ENCODE peak calls at places on chromosomes 11 and 22, in eight cellular contexts. A, B, Q, E, P, U, G and C are unnamed samples. For H3K9me3, the result is how much of the 10 kb centered on the place peaks cover.

GRCh38 chr11:30917859-30918478 is 331.8 kb upstream of the MPPED2 start:
- DNase-seq in A (peak), B (no peak), Q (no peak), E (peak), P (no peak), U (no peak), G (peak), C (peak)

GRCh38 chr22:43365715-43366440 is 22.7 kb upstream of the SCUBE1 start:
- DNase-seq in A (no peak), B (no peak), Q (no peak), E (no peak), P (no peak), U (no peak), G (no peak), C (no peak)

GRCh38 chr11:16587670-16588069 is 150.8 kb upstream of the C11orf58 start:
- DNase-seq in A (no peak), B (no peak), Q (no peak), E (no peak), P (no peak), U (peak), G (no peak), C (no peak)

GRCh38 chr11:71428861-71429435 is 19.2 kb downstream of the DHCR7 start:
- DNase-seq in A (no peak), B (no peak), Q (no peak), E (no peak), P (no peak), U (no peak), G (peak), C (no peak)

GRCh38 chr22:27327981-27328721 is 473.4 kb downstream of the MN1 start:
- DNase-seq in A (no peak), B (no peak), Q (no peak), E (no peak), P (no peak), U (no peak), G (no peak), C (no peak)

GRCh38 chr22:36280379-36280778 is 27.4 kb downstream of the APOL1 start:
- DNase-seq in A (no peak), B (no peak), Q (no peak), E (no peak), P (no peak), U (no peak), G (no peak), C (no peak)

GRCh38 chr11:10584071-10584501 is 15.6 kb upstream of the LYVE1 start:
- DNase-seq in A (no peak), B (no peak), Q (no peak), E (peak), P (no peak), U (no peak), G (peak), C (no peak)

GRCh38 chr22:42279425-42280020 is 9.1 kb upstream of the TCF20 start:
- DNase-seq in A (no peak), B (no peak), Q (no peak), E (no peak), P (no peak), U (no peak), G (no peak), C (no peak)

GRCh38 chr11:133957926-133958325 is 1.2 kb upstream of the IGSF9B start:
- DNase-seq in A (peak), B (no peak), Q (peak), E (no peak), P (no peak), U (no peak), G (peak), C (no peak)

GRCh38 chr11:121907379-121907778 is 208.6 kb downstream of the BLID start:
- DNase-seq in A (no peak), B (no peak), Q (no peak), E (no peak), P (no peak), U (no peak), G (no peak), C (no peak)

GRCh38 chr22:39686178-39686620 is 115.6 kb downstream of the CACNA1I start:
- DNase-seq in A (no peak), B (no peak), Q (no peak), E (no peak), P (no peak), U (no peak), G (no peak), C (no peak)

GRCh38 chr11:61792310-61793083 is at the start of the genes FEN1 and TMEM258:
- DNase-seq in A (peak), B (peak), Q (peak), E (peak), P (peak), U (peak), G (peak), C (peak)

GRCh38 chr11:114287154-114287553 is 9.0 kb upstream of the NNMT start:
- DNase-seq in A (no peak), B (no peak), Q (no peak), E (no peak), P (no peak), U (no peak), G (no peak), C (no peak)

GRCh38 chr22:17087176-17088131 is 2.7 kb downstream of the IL17RA start:
- DNase-seq in A (peak), B (no peak), Q (peak), E (peak), P (no peak), U (no peak), G (peak), C (no peak)

GRCh38 chr11:11979487-11980117 is 28.8 kb downstream of the DKK3 start:
- DNase-seq in A (no peak), B (no peak), Q (no peak), E (peak), P (no peak), U (peak), G (peak), C (no peak)

GRCh38 chr11:111440416-111441205 is 61.5 kb upstream of the POU2AF1 start:
- DNase-seq in A (no peak), B (peak), Q (no peak), E (no peak), P (no peak), U (no peak), G (no peak), C (no peak)

GRCh38 chr11:107116358-107116757 is 98.1 kb upstream of the GUCY1A2 start:
- DNase-seq in A (no peak), B (no peak), Q (no peak), E (peak), P (no peak), U (no peak), G (peak), C (no peak)

GRCh38 chr11:133936551-133936950 is 20.2 kb downstream of the IGSF9B start:
- DNase-seq in A (no peak), B (no peak), Q (no peak), E (no peak), P (no peak), U (peak), G (no peak), C (no peak)

GRCh38 chr22:24807284-24807950 is 1.4 kb downstream of the SGSM1 start:
- DNase-seq in A (peak), B (no peak), Q (no peak), E (peak), P (no peak), U (no peak), G (peak), C (peak)

GRCh38 chr22:50674606-50675552 is 2.3 kb downstream of the SHANK3 start:
- DNase-seq in A (no peak), B (peak), Q (no peak), E (peak), P (no peak), U (no peak), G (peak), C (peak)

GRCh38 chr11:119742263-119742861 is 13.4 kb upstream of the NECTIN1 start:
- DNase-seq in A (peak), B (no peak), Q (no peak), E (peak), P (no peak), U (no peak), G (peak), C (peak)

GRCh38 chr11:121254756-121255155 is 37.8 kb upstream of the SC5D start:
- DNase-seq in A (no peak), B (no peak), Q (no peak), E (no peak), P (no peak), U (no peak), G (no peak), C (no peak)

GRCh38 chr11:60159284-60159683 is 23.6 kb downstream of the MS4A6A start:
- DNase-seq in A (no peak), B (no peak), Q (no peak), E (no peak), P (no peak), U (no peak), G (no peak), C (no peak)

GRCh38 chr22:50274311-50274710 is 4.1 kb upstream of the MAPK11 start:
- DNase-seq in A (peak), B (no peak), Q (peak), E (peak), P (no peak), U (peak), G (peak), C (peak)

GRCh38 chr11:13333456-13333957 is 55.9 kb downstream of the BMAL1 start:
- DNase-seq in A (peak), B (peak), Q (no peak), E (no peak), P (no peak), U (no peak), G (no peak), C (no peak)

GRCh38 chr11:85759915-85760314 is 51.0 kb downstream of the SYTL2 start:
- DNase-seq in A (no peak), B (no peak), Q (no peak), E (peak), P (no peak), U (no peak), G (peak), C (no peak)

GRCh38 chr11:85758480-85759039 is 52.4 kb downstream of the SYTL2 start:
- DNase-seq in A (no peak), B (no peak), Q (no peak), E (no peak), P (no peak), U (no peak), G (no peak), C (no peak)

GRCh38 chr11:85764796-85765195 is 46.1 kb downstream of the SYTL2 start:
- DNase-seq in A (no peak), B (no peak), Q (no peak), E (no peak), P (no peak), U (no peak), G (no peak), C (no peak)

GRCh38 chr11:85765835-85766234 is 45.1 kb downstream of the SYTL2 start:
- DNase-seq in A (no peak), B (no peak), Q (no peak), E (no peak), P (no peak), U (no peak), G (no peak), C (no peak)

DNA sequence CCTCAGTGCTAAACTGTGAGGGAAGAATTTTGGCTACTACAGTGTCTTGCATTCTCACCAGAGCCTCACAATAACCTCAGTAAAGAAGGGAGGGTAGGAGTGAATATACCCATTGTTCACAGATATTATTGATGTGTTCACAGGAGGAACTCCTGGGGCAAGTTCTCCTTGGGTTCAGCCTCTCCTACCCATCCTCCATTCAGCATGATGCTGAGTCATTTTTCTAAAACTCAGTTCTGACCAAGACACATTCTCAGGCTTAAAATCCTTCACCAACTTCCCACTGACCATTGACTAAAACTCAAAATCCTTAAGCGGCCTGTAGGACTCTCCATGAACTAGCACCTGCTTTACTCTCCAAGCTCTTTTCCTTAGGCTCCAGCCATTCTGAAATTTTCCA is 48.7 kb downstream of the SYTL2 start:
- DNase-seq in A (no peak), B (no peak), Q (no peak), E (no peak), P (no peak), U (no peak), G (no peak), C (no peak)
- H3K9me3 ChIP-seq in A (under half), B (under half), Q (under half), E (under half), P (under half), U (under half), G (under half), C (under half)

GRCh38 chr11:131370090-131370751 is at the start of gene NTM:
- DNase-seq in A (no peak), B (peak), Q (no peak), E (no peak), P (no peak), U (peak), G (peak), C (no peak)

GRCh38 chr11:131370901-131371790 is 731 bp downstream of the NTM start:
- DNase-seq in A (no peak), B (no peak), Q (no peak), E (no peak), P (no peak), U (no peak), G (no peak), C (no peak)

GRCh38 chr11:131372243-131372930 is 2.0 kb downstream of the NTM start:
- DNase-seq in A (no peak), B (no peak), Q (no peak), E (no peak), P (no peak), U (no peak), G (no peak), C (no peak)

GRCh38 chr11:131373326-131373725 is 2.9 kb downstream of the NTM start:
- DNase-seq in A (no peak), B (no peak), Q (no peak), E (no peak), P (no peak), U (no peak), G (no peak), C (no peak)

DNA sequence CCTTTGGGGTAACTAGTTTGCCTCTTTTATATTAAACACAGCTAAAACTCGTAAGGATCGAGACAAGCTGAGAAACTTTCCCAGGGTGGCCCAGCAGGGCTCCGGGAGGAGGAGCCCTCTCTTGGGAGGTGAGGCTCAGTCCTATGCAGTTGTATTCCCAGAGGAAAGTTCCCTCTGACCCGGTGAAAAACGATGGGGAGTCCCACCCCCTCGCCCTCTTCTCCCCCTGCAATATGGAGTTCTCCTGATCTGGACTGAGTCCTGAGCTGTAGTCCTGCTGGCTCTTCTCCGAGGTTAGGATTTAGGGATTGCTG is 1.3 kb downstream of the NTM start:
- DNase-seq in A (no peak), B (no peak), Q (no peak), E (no peak), P (no peak), U (no peak), G (no peak), C (no peak)
- H3K4me3 ChIP-seq in A (no peak), B (no peak), Q (no peak), E (no peak), P (peak), U (no peak), G (no peak), C (no peak)

DNA sequence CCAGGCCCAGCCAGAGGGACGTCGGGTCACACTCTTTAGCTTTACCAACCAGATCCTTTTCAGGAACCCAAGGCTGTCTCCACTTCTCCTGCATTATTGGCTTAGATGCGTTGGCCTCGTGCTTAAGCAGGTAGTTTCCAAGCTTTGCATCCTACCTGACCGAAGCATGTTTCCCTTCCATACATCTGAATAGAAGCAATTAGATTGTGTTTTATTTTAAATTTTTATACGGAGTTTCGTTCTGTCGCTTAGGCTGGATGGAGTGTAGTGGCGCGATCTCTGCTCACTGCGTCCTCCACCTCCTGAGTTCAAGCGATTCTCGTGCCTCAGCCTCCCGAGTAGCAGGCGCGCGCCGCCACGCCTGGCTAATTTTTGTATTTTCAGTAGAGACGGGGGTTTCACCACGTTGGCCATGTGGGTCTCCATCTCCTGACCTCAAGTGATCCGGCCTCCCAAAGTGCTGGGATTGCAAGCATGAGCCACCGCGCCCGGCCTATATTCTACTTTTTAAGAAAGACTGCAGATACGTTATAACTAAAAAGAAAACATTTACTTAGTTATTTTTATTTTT is 677 bp downstream of the DYNC2H1 start:
- DNase-seq in A (no peak), B (no peak), Q (no peak), E (no peak), P (no peak), U (no peak), G (peak), C (peak)
- H3K9me3 ChIP-seq in A (under half), B (under half), Q (under half), E (under half), P (under half), U (under half), G (under half), C (under half)

GRCh38 chr11:76152741-76153608 is 53.3 kb downstream of the WNT11 start:
- DNase-seq in A (no peak), B (no peak), Q (no peak), E (no peak), P (no peak), U (no peak), G (no peak), C (no peak)
- H3K4me3 ChIP-seq in A (peak), B (no peak), Q (no peak), E (no peak), P (peak), U (peak), G (no peak), C (no peak)

DNA sequence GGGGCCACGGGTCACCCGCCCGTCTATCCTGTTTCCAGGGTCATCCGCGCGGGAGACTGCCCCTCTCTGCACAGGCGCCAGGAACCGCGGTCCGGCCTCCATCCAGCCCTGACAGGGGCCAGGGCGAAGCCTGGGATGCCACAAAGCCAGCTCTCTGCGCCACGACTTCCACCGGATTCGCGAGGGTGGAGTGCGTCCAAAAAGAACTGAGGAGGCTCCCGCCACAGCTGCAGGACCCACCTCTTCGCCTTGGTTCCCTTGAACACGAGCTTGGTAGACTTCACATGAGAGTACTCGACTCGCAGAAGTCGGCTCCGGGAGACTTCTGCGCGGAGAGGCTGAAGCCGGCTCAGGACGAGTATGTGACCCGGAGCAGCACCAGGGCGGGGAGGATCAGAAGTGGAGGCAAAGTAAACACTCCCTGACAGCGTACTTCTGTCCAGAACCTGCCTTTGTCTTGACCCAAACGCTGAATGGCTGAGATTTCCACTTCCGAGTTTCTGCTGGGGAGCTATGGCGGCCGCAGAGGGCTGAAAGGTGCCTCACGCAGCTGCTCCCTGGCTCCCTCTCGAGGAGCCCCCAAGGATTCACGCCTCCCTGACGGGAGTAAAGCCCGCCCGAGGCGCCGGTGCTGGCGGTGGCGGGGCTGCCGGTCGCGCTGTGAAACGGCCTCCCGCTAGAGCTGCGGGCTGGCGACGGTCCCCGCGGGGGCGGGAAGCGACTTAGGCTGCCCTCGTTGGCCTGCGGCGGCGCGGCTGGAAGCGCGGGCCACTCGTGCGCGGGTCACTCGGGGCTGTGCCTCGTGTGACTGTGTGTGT is 4566.7 kb upstream of the OR11H1 start:
- DNase-seq in A (no peak), B (no peak), Q (no peak), E (no peak), P (no peak), U (no peak), G (no peak), C (no peak)
- H3K9me3 ChIP-seq in A (under half), B (under half), Q (under half), E (under half), P (under half), U (under half), G (under half), C (under half)

GRCh38 chr11:130095326-130095725 is 25.6 kb downstream of the APLP2 start:
- DNase-seq in A (no peak), B (no peak), Q (no peak), E (no peak), P (no peak), U (no peak), G (no peak), C (no peak)
- H3K4me3 ChIP-seq in A (no peak), B (no peak), Q (no peak), E (no peak), P (no peak), U (no peak), G (no peak), C (no peak)